ENCODE peak calls at places on chromosomes 6 and 20, in six cellular contexts. P is WTC11, K is HCT116, N is NB4, A is endothelial cell of umbilical vein, O is GM12878. Y is an unnamed sample.

GRCh38 chr6:41177287-41177686 is 14.4 kb upstream of the TREM2 start:
- DNase-seq in P (no peak), K (no peak), N (no peak), A (no peak), O (no peak), Y (no peak)

GRCh38 chr20:9408422-9409300 is 105.7 kb upstream of the LAMP5 start:
- DNase-seq in P (no peak), K (no peak), N (no peak), A (peak), O (no peak), Y (no peak)

GRCh38 chr6:153090241-153090930 is 40.7 kb downstream of the RGS17 start:
- DNase-seq in P (no peak), K (peak), N (no peak), A (peak), O (no peak), Y (peak)

GRCh38 chr6:161080263-161080970 is 88.8 kb downstream of the MAP3K4 start:
- DNase-seq in P (no peak), K (no peak), N (no peak), A (no peak), O (no peak), Y (no peak)

GRCh38 chr20:37927410-37928048 is 24.6 kb downstream of the VSTM2L start:
- DNase-seq in P (no peak), K (no peak), N (no peak), A (no peak), O (no peak), Y (no peak)

GRCh38 chr6:45727824-45728449 is 287.7 kb downstream of the CLIC5 start:
- DNase-seq in P (no peak), K (no peak), N (no peak), A (no peak), O (no peak), Y (no peak)

GRCh38 chr6:38020593-38020992 is 201.1 kb downstream of the ZFAND3 start:
- DNase-seq in P (no peak), K (no peak), N (no peak), A (no peak), O (no peak), Y (no peak)

GRCh38 chr6:2659882-2660281 is 90.8 kb downstream of the MYLK4 start:
- DNase-seq in P (no peak), K (no peak), N (no peak), A (no peak), O (no peak), Y (no peak)

GRCh38 chr20:33680681-33681080 is 5.5 kb downstream of the E2F1 start:
- DNase-seq in P (no peak), K (no peak), N (no peak), A (no peak), O (no peak), Y (no peak)

GRCh38 chr6:131819507-131820228 is 11.8 kb downstream of the ENPP1 start:
- DNase-seq in P (no peak), K (no peak), N (no peak), A (no peak), O (no peak), Y (no peak)

GRCh38 chr20:33232486-33233072 is 3.2 kb upstream of the BPIFA1 start:
- DNase-seq in P (no peak), K (no peak), N (no peak), A (no peak), O (no peak), Y (no peak)

GRCh38 chr20:63441777-63442493 is 30.5 kb downstream of the KCNQ2 start:
- DNase-seq in P (peak), K (peak), N (peak), A (peak), O (peak), Y (peak)

GRCh38 chr6:166308769-166309589 is 787 bp upstream of the PRR18 start:
- DNase-seq in P (no peak), K (no peak), N (no peak), A (no peak), O (no peak), Y (no peak)

GRCh38 chr6:157535354-157536217 is 154.6 kb downstream of the ZDHHC14 start:
- DNase-seq in P (no peak), K (peak), N (peak), A (peak), O (peak), Y (peak)

GRCh38 chr20:50146732-50147662 is 6.5 kb downstream of the PEDS1 start:
- DNase-seq in P (no peak), K (no peak), N (peak), A (peak), O (peak), Y (no peak)

GRCh38 chr6:129498950-129499870 is 210.8 kb downstream of the ARHGAP18 start:
- DNase-seq in P (no peak), K (peak), N (peak), A (peak), O (no peak), Y (peak)

GRCh38 chr6:8953310-8953709 is 518.0 kb upstream of the SLC35B3 start:
- DNase-seq in P (no peak), K (no peak), N (no peak), A (no peak), O (no peak), Y (no peak)

GRCh38 chr6:147279423-147279822 is 75.2 kb downstream of the STXBP5 start:
- DNase-seq in P (no peak), K (no peak), N (no peak), A (no peak), O (no peak), Y (no peak)

GRCh38 chr6:3756516-3757010 is 5.0 kb upstream of the PXDC1 start:
- DNase-seq in P (no peak), K (no peak), N (no peak), A (no peak), O (no peak), Y (no peak)

GRCh38 chr6:119137194-119138072 is 59.0 kb upstream of the FAM184A start:
- DNase-seq in P (no peak), K (no peak), N (peak), A (no peak), O (no peak), Y (no peak)

GRCh38 chr6:6497976-6498375 is 90.5 kb upstream of the LY86 start:
- DNase-seq in P (no peak), K (no peak), N (no peak), A (no peak), O (no peak), Y (no peak)

GRCh38 chr6:14146459-14147096 is 29.0 kb downstream of the CD83 start:
- DNase-seq in P (no peak), K (no peak), N (no peak), A (no peak), O (no peak), Y (no peak)

GRCh38 chr20:44762466-44763140 is 16.9 kb downstream of the KCNK15 start:
- DNase-seq in P (no peak), K (no peak), N (no peak), A (no peak), O (no peak), Y (no peak)

GRCh38 chr20:44765091-44765490 is 19.4 kb downstream of the KCNK15 start:
- DNase-seq in P (no peak), K (no peak), N (no peak), A (no peak), O (no peak), Y (no peak)

GRCh38 chr20:44768854-44769480 is 23.3 kb downstream of the KCNK15 start:
- DNase-seq in P (no peak), K (no peak), N (no peak), A (no peak), O (no peak), Y (no peak)

GRCh38 chr20:44768256-44768655 is 22.6 kb downstream of the KCNK15 start:
- DNase-seq in P (no peak), K (no peak), N (no peak), A (no peak), O (no peak), Y (no peak)

DNA sequence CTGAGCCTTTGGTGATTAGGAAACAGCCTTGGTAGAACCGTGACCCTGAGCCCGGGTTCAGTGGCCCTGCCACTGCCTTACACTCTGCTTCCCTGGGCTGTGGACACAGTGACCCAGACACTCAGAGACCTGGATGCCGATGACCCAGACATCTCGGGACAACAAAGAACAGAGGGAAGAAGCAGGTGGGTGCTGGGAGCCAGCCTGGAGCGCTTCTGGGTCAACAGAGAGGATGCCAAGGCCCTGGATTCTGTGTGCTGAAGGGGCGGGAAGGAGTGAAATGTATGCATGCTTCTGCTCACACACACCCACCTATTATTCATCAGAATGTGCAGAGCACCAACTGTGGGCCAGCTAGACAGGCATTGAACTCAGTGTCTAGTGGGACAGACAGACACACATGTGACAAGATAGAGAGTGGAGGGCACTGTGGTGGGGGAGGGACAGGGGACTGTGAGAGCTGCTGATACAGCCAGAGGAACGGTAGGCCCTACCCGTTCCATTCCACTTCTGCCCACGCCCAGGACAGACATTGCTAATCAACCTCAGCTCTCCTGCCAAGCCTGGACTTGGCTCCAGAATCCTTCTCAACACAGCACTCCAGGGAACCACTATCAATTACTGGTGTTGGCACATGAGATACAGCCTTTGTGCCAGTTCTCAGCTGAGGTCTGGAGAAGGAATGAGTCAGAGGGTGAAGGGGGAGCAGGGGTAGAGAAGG is 20.1 kb downstream of the KCNK15 start:
- DNase-seq in P (no peak), K (peak), N (no peak), A (no peak), O (no peak), Y (peak)
- TF ChIP-seq MAX in P (no peak), K (no peak), N (no peak), A (no peak), O (no peak), Y (no peak)

GRCh38 chr6:109374493-109374892 is 7.8 kb downstream of the CD164 start:
- DNase-seq in P (no peak), K (no peak), N (no peak), A (no peak), O (no peak), Y (no peak)

GRCh38 chr6:109373333-109373732 is 8.9 kb downstream of the CD164 start:
- DNase-seq in P (no peak), K (no peak), N (no peak), A (no peak), O (no peak), Y (no peak)

GRCh38 chr6:109372070-109372585 is 10.1 kb downstream of the CD164 start:
- DNase-seq in P (no peak), K (no peak), N (peak), A (no peak), O (no peak), Y (no peak)

GRCh38 chr6:109370792-109371191 is 11.5 kb downstream of the CD164 start:
- DNase-seq in P (no peak), K (no peak), N (no peak), A (no peak), O (no peak), Y (no peak)

GRCh38 chr6:109373762-109374161 is 8.5 kb downstream of the CD164 start:
- DNase-seq in P (no peak), K (no peak), N (no peak), A (no peak), O (peak), Y (no peak)
- TF ChIP-seq MAX in P (no peak), K (no peak), N (no peak), A (no peak), O (no peak), Y (no peak)

DNA sequence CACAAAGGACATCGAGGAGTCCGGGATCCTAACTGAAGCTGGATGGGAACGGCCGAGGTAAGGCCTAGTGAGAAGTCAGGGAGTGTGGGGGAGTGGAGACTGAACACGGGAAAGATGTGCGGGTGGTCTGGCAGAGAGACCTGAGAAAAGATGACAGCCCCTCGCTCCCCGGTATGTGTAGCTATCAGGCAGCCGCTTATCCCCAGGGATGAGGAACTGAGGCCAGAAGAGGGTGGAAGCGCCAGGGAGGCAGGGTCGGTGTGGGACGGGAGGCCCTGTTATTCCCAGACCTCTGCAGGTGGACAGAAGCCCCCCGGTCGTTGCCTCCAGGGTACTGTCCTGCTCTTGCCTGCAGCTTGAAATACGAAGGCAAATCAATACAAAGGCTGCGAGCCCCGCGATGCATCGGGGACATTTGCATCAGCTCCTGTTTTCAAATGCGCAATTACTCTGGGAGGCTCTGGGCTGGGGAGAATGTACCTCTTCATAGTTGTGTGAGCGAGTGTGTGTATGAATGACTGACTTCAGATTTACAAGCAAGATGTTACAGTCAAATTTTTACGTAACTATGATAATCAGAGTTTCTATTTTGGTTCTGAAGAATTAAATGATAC is 221.3 kb downstream of the QKI start:
- DNase-seq in P (peak), K (no peak), N (no peak), A (no peak), O (no peak), Y (no peak)
- TF ChIP-seq MAX in P (no peak), K (no peak), N (no peak), A (no peak), O (no peak), Y (no peak)

GRCh38 chr6:52736145-52736544 is 27.1 kb downstream of the GSTA2 start:
- DNase-seq in P (no peak), K (no peak), N (no peak), A (no peak), O (no peak), Y (no peak)

GRCh38 chr6:52735071-52735470 is 28.2 kb downstream of the GSTA2 start:
- DNase-seq in P (no peak), K (no peak), N (no peak), A (no peak), O (no peak), Y (no peak)

GRCh38 chr6:52741872-52742271 is 21.4 kb downstream of the GSTA2 start:
- DNase-seq in P (no peak), K (no peak), N (no peak), A (no peak), O (no peak), Y (no peak)

GRCh38 chr6:52739134-52739533 is 24.1 kb downstream of the GSTA2 start:
- DNase-seq in P (no peak), K (no peak), N (no peak), A (no peak), O (no peak), Y (no peak)

GRCh38 chr6:52739627-52740026 is 23.6 kb downstream of the GSTA2 start:
- DNase-seq in P (no peak), K (no peak), N (no peak), A (no peak), O (no peak), Y (no peak)
- TF ChIP-seq MAX in P (no peak), K (no peak), N (no peak), A (no peak), O (no peak), Y (no peak)

DNA sequence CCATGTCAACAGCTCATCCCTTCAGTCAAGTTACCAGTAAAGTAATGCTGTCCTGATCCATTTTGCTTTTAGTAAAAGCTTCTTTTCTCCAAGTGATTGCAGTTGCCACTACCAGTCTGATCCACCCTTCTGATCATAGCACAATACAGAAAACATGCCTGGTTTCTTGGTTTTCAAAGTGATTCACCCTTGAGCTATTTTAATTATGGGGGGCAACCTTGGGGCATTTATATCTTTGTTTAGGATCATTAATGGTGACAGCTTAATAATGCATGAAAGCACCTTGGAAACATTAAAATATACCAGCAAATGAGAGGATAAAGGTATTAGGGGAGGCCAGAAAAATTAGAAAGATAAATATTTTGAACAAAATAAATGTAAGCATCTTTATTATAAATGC is 38.3 kb downstream of the LRRC1 start:
- DNase-seq in P (no peak), K (no peak), N (no peak), A (no peak), O (no peak), Y (no peak)
- TF ChIP-seq MAX in P (no peak), K (no peak), N (no peak), A (no peak), O (no peak), Y (no peak)